ENCODE peak calls at places on chromosomes 6 and 20, in six cellular contexts. One of them, this sample, is unnamed.

GRCh38 chr6:113654396-113654795 is 202.7 kb upstream of the MARCKS start:
- DNase-seq in cardiac fibroblast: peak
- DNase-seq in adrenal gland: peak
- DNase-seq in CD8-positive, alpha-beta T cell: no peak
- DNase-seq in neural progenitor cell: no peak
- DNase-seq in HepG2: no peak
- DNase-seq in this sample: no peak

GRCh38 chr20:57964011-57964862 is 254.4 kb upstream of the PMEPA1 start:
- DNase-seq in cardiac fibroblast: no peak
- DNase-seq in adrenal gland: no peak
- DNase-seq in CD8-positive, alpha-beta T cell: no peak
- DNase-seq in neural progenitor cell: no peak
- DNase-seq in HepG2: no peak
- DNase-seq in this sample: no peak

GRCh38 chr6:50128420-50129005 is 78.8 kb upstream of the DEFB112 start:
- DNase-seq in cardiac fibroblast: peak
- DNase-seq in adrenal gland: no peak
- DNase-seq in CD8-positive, alpha-beta T cell: no peak
- DNase-seq in neural progenitor cell: peak
- DNase-seq in HepG2: peak
- DNase-seq in this sample: no peak

GRCh38 chr6:34526241-34526972 is 29.7 kb downstream of the SPDEF start:
- DNase-seq in cardiac fibroblast: no peak
- DNase-seq in adrenal gland: no peak
- DNase-seq in CD8-positive, alpha-beta T cell: no peak
- DNase-seq in neural progenitor cell: peak
- DNase-seq in HepG2: no peak
- DNase-seq in this sample: no peak

GRCh38 chr6:134589512-134589911 is 271.6 kb upstream of the SGK1 start:
- DNase-seq in cardiac fibroblast: peak
- DNase-seq in adrenal gland: no peak
- DNase-seq in CD8-positive, alpha-beta T cell: no peak
- DNase-seq in neural progenitor cell: no peak
- DNase-seq in HepG2: no peak
- DNase-seq in this sample: peak

GRCh38 chr6:93424303-93425064 is 5.1 kb upstream of the EPHA7 start:
- DNase-seq in cardiac fibroblast: peak
- DNase-seq in adrenal gland: no peak
- DNase-seq in CD8-positive, alpha-beta T cell: no peak
- DNase-seq in neural progenitor cell: peak
- DNase-seq in HepG2: no peak
- DNase-seq in this sample: no peak

GRCh38 chr6:117960906-117961700 is 54.0 kb downstream of the SLC35F1 start:
- DNase-seq in cardiac fibroblast: no peak
- DNase-seq in adrenal gland: no peak
- DNase-seq in CD8-positive, alpha-beta T cell: no peak
- DNase-seq in neural progenitor cell: no peak
- DNase-seq in HepG2: no peak
- DNase-seq in this sample: no peak

GRCh38 chr6:53326372-53327016 is 22.3 kb downstream of the ELOVL5 start:
- DNase-seq in cardiac fibroblast: peak
- DNase-seq in adrenal gland: peak
- DNase-seq in CD8-positive, alpha-beta T cell: no peak
- DNase-seq in neural progenitor cell: no peak
- DNase-seq in HepG2: no peak
- DNase-seq in this sample: peak

GRCh38 chr6:52164319-52165094 is 21.7 kb upstream of the IL17A start:
- DNase-seq in cardiac fibroblast: no peak
- DNase-seq in adrenal gland: no peak
- DNase-seq in CD8-positive, alpha-beta T cell: no peak
- DNase-seq in neural progenitor cell: no peak
- DNase-seq in HepG2: no peak
- DNase-seq in this sample: no peak

GRCh38 chr6:114366899-114367298 is 24.1 kb upstream of the HS3ST5 start:
- DNase-seq in cardiac fibroblast: no peak
- DNase-seq in adrenal gland: no peak
- DNase-seq in CD8-positive, alpha-beta T cell: no peak
- DNase-seq in neural progenitor cell: no peak
- DNase-seq in HepG2: no peak
- DNase-seq in this sample: no peak

GRCh38 chr20:49297605-49298530 is 20.0 kb upstream of the ZNFX1 start:
- DNase-seq in cardiac fibroblast: no peak
- DNase-seq in adrenal gland: no peak
- DNase-seq in CD8-positive, alpha-beta T cell: no peak
- DNase-seq in neural progenitor cell: no peak
- DNase-seq in HepG2: no peak
- DNase-seq in this sample: no peak

GRCh38 chr6:140073456-140073855 is 699.0 kb upstream of the CITED2 start:
- DNase-seq in cardiac fibroblast: peak
- DNase-seq in adrenal gland: no peak
- DNase-seq in CD8-positive, alpha-beta T cell: no peak
- DNase-seq in neural progenitor cell: no peak
- DNase-seq in HepG2: no peak
- DNase-seq in this sample: no peak

GRCh38 chr6:26273673-26274595 is 91.1 kb upstream of the BTN3A2 start:
- DNase-seq in cardiac fibroblast: no peak
- DNase-seq in adrenal gland: no peak
- DNase-seq in CD8-positive, alpha-beta T cell: no peak
- DNase-seq in neural progenitor cell: no peak
- DNase-seq in HepG2: no peak
- DNase-seq in this sample: no peak

GRCh38 chr6:166565084-166565651 is 21.3 kb downstream of the RAMACL start:
- DNase-seq in cardiac fibroblast: no peak
- DNase-seq in adrenal gland: no peak
- DNase-seq in CD8-positive, alpha-beta T cell: no peak
- DNase-seq in neural progenitor cell: peak
- DNase-seq in HepG2: no peak
- DNase-seq in this sample: no peak

GRCh38 chr20:35370751-35371150 is 41.0 kb downstream of the UQCC1 start:
- DNase-seq in cardiac fibroblast: no peak
- DNase-seq in adrenal gland: no peak
- DNase-seq in CD8-positive, alpha-beta T cell: no peak
- DNase-seq in neural progenitor cell: no peak
- DNase-seq in HepG2: no peak
- DNase-seq in this sample: no peak

GRCh38 chr6:9851541-9852380 is 563.1 kb downstream of the TFAP2A start:
- DNase-seq in cardiac fibroblast: peak
- DNase-seq in adrenal gland: no peak
- DNase-seq in CD8-positive, alpha-beta T cell: no peak
- DNase-seq in neural progenitor cell: peak
- DNase-seq in HepG2: no peak
- DNase-seq in this sample: no peak

GRCh38 chr20:17227669-17228623 is 1.1 kb downstream of the PCSK2 start:
- DNase-seq in cardiac fibroblast: no peak
- DNase-seq in adrenal gland: no peak
- DNase-seq in CD8-positive, alpha-beta T cell: no peak
- DNase-seq in neural progenitor cell: peak
- DNase-seq in HepG2: no peak
- DNase-seq in this sample: no peak

GRCh38 chr6:53059648-53060589 is 5.3 kb upstream of the FBXO9 start:
- DNase-seq in cardiac fibroblast: no peak
- DNase-seq in adrenal gland: no peak
- DNase-seq in CD8-positive, alpha-beta T cell: no peak
- DNase-seq in neural progenitor cell: peak
- DNase-seq in HepG2: no peak
- DNase-seq in this sample: no peak

GRCh38 chr6:43516367-43516696 is 394 bp downstream of the YIPF3 start:
- DNase-seq in cardiac fibroblast: no peak
- DNase-seq in adrenal gland: no peak
- DNase-seq in CD8-positive, alpha-beta T cell: no peak
- DNase-seq in neural progenitor cell: no peak
- DNase-seq in HepG2: no peak
- DNase-seq in this sample: no peak
- H3K4me3 ChIP-seq in cardiac fibroblast: peak
- H3K4me3 ChIP-seq in adrenal gland: peak
- H3K4me3 ChIP-seq in CD8-positive, alpha-beta T cell: peak
- H3K4me3 ChIP-seq in neural progenitor cell: peak
- H3K4me3 ChIP-seq in HepG2: peak
- H3K4me3 ChIP-seq in this sample: peak

GRCh38 chr6:82374481-82374880 is 10.9 kb downstream of the TPBG start:
- DNase-seq in cardiac fibroblast: peak
- DNase-seq in adrenal gland: no peak
- DNase-seq in CD8-positive, alpha-beta T cell: no peak
- DNase-seq in neural progenitor cell: no peak
- DNase-seq in HepG2: no peak
- DNase-seq in this sample: no peak
- TF ChIP-seq CTCF in cardiac fibroblast: no peak
- TF ChIP-seq CTCF in adrenal gland: no peak
- TF ChIP-seq CTCF in CD8-positive, alpha-beta T cell: no peak
- TF ChIP-seq CTCF in neural progenitor cell: no peak
- TF ChIP-seq CTCF in HepG2: no peak
- TF ChIP-seq CTCF in this sample: no peak

DNA sequence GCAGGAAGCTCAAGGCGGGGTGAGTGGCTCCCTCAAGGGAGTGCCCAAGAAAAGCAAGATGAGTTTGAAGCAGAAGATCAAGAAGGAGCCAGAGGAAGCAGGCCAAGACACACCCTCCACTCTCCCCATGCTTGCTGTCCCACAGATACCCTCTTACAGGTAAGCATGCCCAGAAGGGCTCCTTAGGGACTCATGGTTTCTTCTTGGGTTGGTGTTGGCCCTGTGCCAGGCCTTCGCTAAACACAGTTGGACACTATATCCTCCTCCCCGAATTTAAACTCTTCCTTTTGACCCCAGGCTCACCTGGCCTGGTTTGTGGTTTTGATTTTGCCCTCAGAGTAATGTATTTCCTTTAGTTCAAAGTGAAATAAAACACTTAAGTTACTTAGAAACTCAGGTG is 5.1 kb downstream of the BRPF3 start:
- DNase-seq in cardiac fibroblast: no peak
- DNase-seq in adrenal gland: no peak
- DNase-seq in CD8-positive, alpha-beta T cell: no peak
- DNase-seq in neural progenitor cell: no peak
- DNase-seq in HepG2: no peak
- DNase-seq in this sample: no peak
- H3K4me3 ChIP-seq in cardiac fibroblast: no peak
- H3K4me3 ChIP-seq in adrenal gland: no peak
- H3K4me3 ChIP-seq in CD8-positive, alpha-beta T cell: peak
- H3K4me3 ChIP-seq in neural progenitor cell: no peak
- H3K4me3 ChIP-seq in HepG2: no peak
- H3K4me3 ChIP-seq in this sample: no peak

DNA sequence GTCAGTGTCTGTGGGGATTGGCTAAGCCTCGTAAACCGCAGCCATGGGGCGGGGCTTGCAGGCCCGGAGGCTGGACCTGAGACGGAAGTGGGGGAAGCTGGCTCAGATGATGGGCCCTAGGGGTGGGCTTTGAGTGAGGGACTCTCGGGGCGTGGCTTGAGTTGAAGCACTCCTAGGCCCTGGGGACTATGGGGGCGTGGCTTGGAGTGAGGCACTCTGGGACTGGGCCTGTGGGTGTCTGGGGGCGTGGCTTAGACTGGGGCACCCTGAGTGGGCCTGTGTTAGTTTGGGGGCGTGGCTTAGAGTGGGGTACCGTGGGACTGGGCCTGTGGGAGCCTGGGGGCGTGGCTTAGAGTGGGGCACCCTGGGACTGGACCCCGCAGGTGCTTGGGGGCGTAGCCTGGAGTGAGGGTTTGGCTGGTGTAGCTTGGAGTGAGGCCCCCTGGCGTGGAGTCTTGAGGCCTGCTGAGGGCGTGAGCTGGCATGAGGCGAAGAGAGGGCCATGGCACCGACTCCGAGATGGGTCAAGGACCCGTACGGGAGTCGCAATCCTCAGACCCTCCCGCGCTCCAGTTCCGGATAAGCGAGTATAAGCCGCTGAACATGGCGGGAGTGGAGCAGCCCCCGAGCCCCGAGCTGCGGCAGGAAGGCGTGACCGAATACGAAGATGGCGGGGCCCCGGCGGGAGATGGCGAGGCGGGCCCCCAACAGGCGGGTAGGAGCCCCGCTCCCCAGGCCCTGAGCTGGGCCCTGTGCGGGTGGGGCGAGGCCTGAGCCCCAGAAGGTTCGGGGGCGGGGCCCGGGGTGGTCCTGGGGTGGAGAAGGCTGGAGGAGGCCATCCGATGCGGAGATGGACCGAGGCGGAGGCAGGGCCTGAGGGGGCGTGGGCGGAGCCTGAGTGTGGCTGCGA is 6.8 kb downstream of the L3MBTL1 start:
- DNase-seq in cardiac fibroblast: peak
- DNase-seq in adrenal gland: peak
- DNase-seq in CD8-positive, alpha-beta T cell: peak
- DNase-seq in neural progenitor cell: peak
- DNase-seq in HepG2: peak
- DNase-seq in this sample: peak
- TF ChIP-seq CTCF in cardiac fibroblast: peak
- TF ChIP-seq CTCF in adrenal gland: peak
- TF ChIP-seq CTCF in CD8-positive, alpha-beta T cell: no peak
- TF ChIP-seq CTCF in neural progenitor cell: peak
- TF ChIP-seq CTCF in HepG2: peak
- TF ChIP-seq CTCF in this sample: peak

This sample was measured in AG09309.